ENCODE peak calls at places on chromosomes 3 and 15, in seven cellular contexts. C is left lung, L is mammary epithelial cell, G is tibial artery, T is psoas muscle, E is K562, W is right cardiac atrium. M is an unnamed sample. For H3K4me1, the result is how much of the 10 kb centered on the place peaks cover.

GRCh38 chr3:184525337-184526157 is 36.0 kb upstream of the EPHB3 start:
- DNase-seq in C (no peak), G (no peak), T (no peak), E (no peak), W (no peak), L (peak), M (no peak)

GRCh38 chr3:96213393-96213792 is 601.0 kb upstream of the EPHA6 start:
- DNase-seq in G (no peak), L (no peak), W (no peak), C (no peak), T (no peak), E (no peak), M (no peak)

GRCh38 chr3:126476166-126476975 is 680 bp upstream of the ZXDC start:
- DNase-seq in W (peak), G (no peak), E (no peak), L (peak), C (peak), T (peak), M (peak)

GRCh38 chr15:83657549-83657948 is 3.6 kb downstream of the ADAMTSL3 start:
- DNase-seq in C (no peak), E (peak), W (no peak), T (no peak), L (no peak), G (no peak), M (no peak)

GRCh38 chr15:51726302-51727073 is 11.0 kb downstream of the LYSMD2 start:
- DNase-seq in L (peak), C (no peak), G (peak), T (peak), E (peak), W (peak), M (no peak)

GRCh38 chr15:50676799-50677483 is 9.7 kb downstream of the TRPM7 start:
- DNase-seq in T (no peak), E (peak), L (peak), G (no peak), C (no peak), W (no peak), M (no peak)

GRCh38 chr15:80514071-80514780 is 110.0 kb downstream of the ARNT2 start:
- DNase-seq in L (peak), C (no peak), G (no peak), T (no peak), E (no peak), W (no peak), M (no peak)

GRCh38 chr15:27847775-27848710 is 251.1 kb downstream of the OCA2 start:
- DNase-seq in C (no peak), E (no peak), T (peak), L (no peak), W (no peak), G (no peak), M (no peak)

GRCh38 chr15:45186771-45187577 is 792 bp downstream of the SHF start:
- DNase-seq in G (no peak), L (no peak), E (no peak), W (no peak), T (no peak), C (no peak), M (no peak)

GRCh38 chr3:45441570-45442313 is 53.4 kb downstream of the LARS2 start:
- DNase-seq in T (no peak), C (no peak), G (no peak), W (no peak), L (no peak), E (no peak), M (no peak)

GRCh38 chr15:98699591-98700424 is 51.5 kb downstream of the IGF1R start:
- DNase-seq in L (no peak), T (no peak), W (no peak), C (no peak), G (no peak), E (no peak), M (no peak)

GRCh38 chr15:98698792-98699191 is 50.5 kb downstream of the IGF1R start:
- DNase-seq in W (no peak), G (no peak), T (no peak), L (no peak), C (no peak), E (no peak), M (no peak)

GRCh38 chr15:98705070-98705469 is 56.7 kb downstream of the IGF1R start:
- DNase-seq in W (no peak), G (no peak), L (no peak), E (no peak), T (no peak), C (no peak), M (no peak)

GRCh38 chr15:98703291-98703690 is 55.0 kb downstream of the IGF1R start:
- DNase-seq in L (no peak), E (no peak), W (no peak), T (no peak), G (no peak), C (no peak), M (no peak)

DNA sequence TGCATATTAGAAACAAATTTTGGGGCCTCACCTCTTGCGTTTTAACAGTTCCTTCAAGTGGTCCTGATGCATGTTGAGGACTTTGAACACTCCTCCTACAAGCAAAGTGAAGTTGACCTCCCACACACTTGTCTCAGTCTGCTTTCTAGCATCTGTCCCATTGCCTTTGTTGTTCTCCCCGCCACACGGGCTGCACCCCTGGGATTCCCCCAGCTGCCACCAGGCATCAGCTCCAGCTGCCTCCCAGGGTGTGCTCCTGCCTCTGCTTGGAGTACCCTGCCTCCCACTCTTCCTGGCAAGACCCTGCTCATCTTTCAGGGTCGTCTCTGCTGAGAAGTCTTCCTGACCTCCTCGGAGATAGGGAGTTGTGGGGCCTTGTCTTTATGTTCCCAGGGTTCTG is 52.2 kb downstream of the IGF1R start:
- DNase-seq in L (no peak), C (no peak), T (no peak), E (no peak), W (no peak), G (no peak), M (no peak)
- H3K4me1 ChIP-seq in L (under half), C (under half), T (under half), E (under half), W (under half), G (under half), M (under half)

GRCh38 chr15:29093696-29094343 is 175.8 kb downstream of the NSMCE3 start:
- DNase-seq in E (no peak), T (no peak), G (peak), W (no peak), L (no peak), C (no peak), M (no peak)
- H3K27ac ChIP-seq in E (no peak), T (no peak), G (no peak), W (no peak), L (no peak), C (no peak), M (no peak)

GRCh38 chr3:99503350-99503749 is 135.0 kb upstream of the COL8A1 start:
- DNase-seq in C (no peak), G (no peak), E (no peak), T (peak), L (no peak), W (peak), M (no peak)
- H3K4me1 ChIP-seq in C (under half), G (under half), E (under half), T (under half), L (under half), W (under half), M (under half)

GRCh38 chr3:89116486-89116885 is 9.1 kb downstream of the EPHA3 start:
- DNase-seq in L (no peak), E (no peak), T (no peak), C (no peak), G (no peak), W (no peak), M (no peak)
- H3K27ac ChIP-seq in L (no peak), E (no peak), T (no peak), C (no peak), G (no peak), W (no peak), M (no peak)

DNA sequence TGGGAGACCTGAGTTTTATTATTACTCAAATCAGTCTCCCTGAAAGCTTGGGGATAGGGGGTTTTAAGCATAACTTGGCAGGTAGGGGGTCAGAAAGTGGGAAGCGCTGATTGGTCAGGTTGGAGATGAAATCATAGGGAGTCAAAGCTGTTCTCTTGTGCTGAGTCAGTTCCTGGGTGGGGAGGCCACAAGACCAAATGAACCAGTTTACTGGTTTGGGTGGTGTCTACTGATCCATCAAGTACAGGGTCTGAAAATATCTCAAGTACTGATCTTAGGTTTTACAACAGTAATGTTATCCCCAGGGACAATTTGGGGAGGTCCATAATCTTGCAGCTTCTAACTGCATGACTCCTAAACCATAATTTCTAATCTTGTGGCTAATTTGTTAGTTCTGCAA is 17.8 kb upstream of the IQCF6 start:
- DNase-seq in W (no peak), G (no peak), E (no peak), L (peak), C (no peak), T (no peak), M (no peak)
- H3K4me1 ChIP-seq in W (under half), G (under half), E (under half), L (under half), C (under half), T (under half), M (under half)

DNA sequence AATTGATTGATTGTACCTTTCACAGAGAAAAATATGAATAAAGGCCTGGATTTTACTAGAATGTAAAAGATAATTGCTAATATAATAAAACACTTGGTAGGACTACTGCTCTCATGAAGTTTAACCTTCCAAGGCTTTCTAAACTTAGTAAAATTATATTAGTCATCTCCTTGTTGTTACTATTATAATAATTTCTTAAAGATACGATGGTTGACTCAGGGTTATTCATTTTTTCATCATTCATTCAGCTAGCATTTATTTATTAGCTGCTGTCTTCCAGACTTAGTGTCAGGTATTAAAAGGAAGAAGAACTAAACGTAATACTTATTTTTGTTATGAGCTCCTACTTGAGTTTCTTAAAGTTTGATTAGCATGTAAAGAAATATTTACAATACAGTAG is 771.6 kb upstream of the NR2F2 start:
- DNase-seq in T (no peak), W (no peak), G (no peak), L (peak), E (no peak), C (no peak), M (no peak)
- H3K27ac ChIP-seq in T (no peak), W (no peak), G (peak), L (peak), E (no peak), C (no peak), M (peak)

GRCh38 chr15:40418126-40418525 is 12.5 kb downstream of the IVD start:
- DNase-seq in E (no peak), T (no peak), C (no peak), G (no peak), W (no peak), L (no peak), M (no peak)

GRCh38 chr15:40421246-40422157 is 15.9 kb downstream of the IVD start:
- DNase-seq in T (peak), C (peak), E (peak), L (peak), G (peak), W (peak), M (peak)

GRCh38 chr15:40424483-40425115 is 16.2 kb upstream of the BAHD1 start:
- DNase-seq in W (no peak), G (no peak), C (no peak), L (no peak), E (no peak), T (no peak), M (no peak)

GRCh38 chr15:40420071-40420713 is 14.6 kb downstream of the IVD start:
- DNase-seq in E (no peak), G (no peak), L (no peak), W (no peak), C (no peak), T (no peak), M (no peak)

GRCh38 chr15:40420793-40421192 is 15.2 kb downstream of the IVD start:
- DNase-seq in G (no peak), T (no peak), C (peak), E (no peak), W (no peak), L (peak), M (no peak)
- H3K4me1 ChIP-seq in G (under half), T (under half), C (under half), E (under half), W (under half), L (under half), M (under half)

GRCh38 chr3:183385698-183386590 is 42.5 kb downstream of the MCF2L2 start:
- DNase-seq in G (peak), T (no peak), W (no peak), L (peak), E (peak), C (no peak), M (no peak)

GRCh38 chr3:183390844-183391243 is 37.6 kb downstream of the MCF2L2 start:
- DNase-seq in L (no peak), G (no peak), C (no peak), W (no peak), E (no peak), T (no peak), M (no peak)

GRCh38 chr3:183388213-183388612 is 40.2 kb downstream of the MCF2L2 start:
- DNase-seq in L (no peak), G (no peak), W (no peak), E (no peak), C (no peak), T (no peak), M (no peak)

GRCh38 chr3:183387797-183388196 is 40.6 kb downstream of the MCF2L2 start:
- DNase-seq in C (no peak), L (no peak), W (no peak), E (no peak), T (no peak), G (no peak), M (no peak)

DNA sequence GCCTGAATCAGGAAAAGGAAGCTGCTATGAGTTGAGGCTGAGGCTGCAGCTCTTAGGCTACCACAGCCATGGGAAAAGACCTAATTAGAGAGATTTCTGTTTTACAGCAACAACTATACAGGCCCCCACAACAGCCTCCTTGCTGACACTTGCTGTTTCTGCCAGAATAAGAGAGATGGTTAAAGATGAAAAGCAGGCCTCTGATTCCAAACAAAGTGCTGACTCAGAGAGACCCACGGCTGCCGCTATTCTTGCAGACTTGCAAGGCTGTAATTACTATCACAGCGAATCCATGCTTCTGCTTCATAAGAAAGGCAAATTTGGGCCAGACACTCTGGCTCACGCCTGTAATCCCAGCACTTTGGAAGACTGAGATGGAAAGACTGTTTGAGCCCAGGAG is 41.8 kb downstream of the MCF2L2 start:
- DNase-seq in T (no peak), L (no peak), G (no peak), C (no peak), W (no peak), E (no peak), M (no peak)
- H3K27ac ChIP-seq in T (no peak), L (no peak), G (no peak), C (no peak), W (no peak), E (no peak), M (no peak)

DNA sequence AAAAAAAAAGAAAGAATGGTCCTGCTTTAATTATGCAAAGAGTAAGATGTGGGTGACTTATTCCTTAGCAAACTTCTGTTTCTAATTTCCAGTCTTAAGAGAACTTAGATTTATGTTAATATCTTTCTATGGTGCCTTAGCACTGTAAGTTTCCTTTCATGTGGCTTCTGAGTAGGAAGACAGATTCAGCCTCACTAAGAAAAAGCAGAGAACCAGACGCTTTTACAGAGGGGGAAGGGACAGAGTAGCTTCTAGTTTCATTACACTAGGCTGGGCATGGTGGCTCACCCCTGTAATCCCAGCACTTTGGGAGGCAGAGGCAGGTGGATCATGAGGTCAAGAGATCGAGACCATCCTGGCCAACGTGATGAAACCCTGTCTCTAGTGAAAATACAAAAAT is 95.0 kb downstream of the DHX30 start:
- DNase-seq in W (no peak), C (no peak), G (no peak), T (no peak), E (no peak), L (no peak), M (no peak)
- H3K4me1 ChIP-seq in W (under half), C (under half), G (under half), T (under half), E (under half), L (under half), M (under half)

GRCh38 chr3:48679416-48680380 is 6.0 kb downstream of the NCKIPSD start:
- DNase-seq in W (no peak), L (no peak), C (no peak), G (no peak), T (no peak), E (no peak), M (no peak)
- H3K27ac ChIP-seq in W (no peak), L (no peak), C (no peak), G (no peak), T (no peak), E (no peak), M (no peak)